ENCODE peak calls at places on chromosomes 3 and 15, in six cellular contexts. S, U, X, W, E and V are unnamed samples.

GRCh38 chr15:26690778-26691177 is 82.1 kb downstream of the GABRB3 start:
- DNase-seq in S (no peak), E (no peak), U (no peak), W (no peak), X (no peak), V (no peak)

GRCh38 chr3:189324538-189325138 is 152.9 kb downstream of the TPRG1 start:
- DNase-seq in E (no peak), W (peak), X (peak), S (no peak), U (no peak), V (peak)

GRCh38 chr3:171556133-171556532 is 95.9 kb upstream of the TNIK start:
- DNase-seq in S (no peak), U (peak), E (no peak), X (no peak), W (no peak), V (no peak)

GRCh38 chr3:41224120-41224806 is 25.0 kb downstream of the CTNNB1 start:
- DNase-seq in U (no peak), X (no peak), S (no peak), W (no peak), E (no peak), V (no peak)

GRCh38 chr3:101950510-101950909 is 101.2 kb downstream of the NFKBIZ start:
- DNase-seq in E (no peak), X (no peak), S (no peak), U (no peak), W (peak), V (no peak)

GRCh38 chr3:184506579-184506978 is 55.0 kb upstream of the EPHB3 start:
- DNase-seq in S (no peak), U (no peak), E (no peak), X (no peak), W (no peak), V (no peak)

GRCh38 chr3:152524198-152525140 is 255.7 kb downstream of the MBNL1 start:
- DNase-seq in W (no peak), X (peak), S (no peak), E (no peak), U (peak), V (peak)

GRCh38 chr3:339346-339745 is 142.8 kb downstream of the CHL1 start:
- DNase-seq in S (no peak), W (no peak), U (no peak), E (no peak), X (peak), V (no peak)

GRCh38 chr15:71323604-71324003 is 208.3 kb downstream of the THSD4 start:
- DNase-seq in E (no peak), W (no peak), U (no peak), S (no peak), X (no peak), V (no peak)

GRCh38 chr3:27666277-27666676 is 55.8 kb downstream of the EOMES start:
- DNase-seq in S (no peak), W (no peak), X (no peak), U (no peak), E (no peak), V (no peak)

GRCh38 chr15:101657968-101658784 is 6.0 kb upstream of the TM2D3 start:
- DNase-seq in S (no peak), E (no peak), U (no peak), W (no peak), X (no peak), V (no peak)

GRCh38 chr3:159892171-159892791 is 96.4 kb upstream of the IL12A start:
- DNase-seq in U (no peak), X (no peak), S (no peak), E (no peak), W (no peak), V (no peak)

GRCh38 chr15:73697033-73697467 is 12.9 kb downstream of the CD276 start:
- DNase-seq in U (peak), S (peak), X (no peak), E (no peak), W (peak), V (peak)

GRCh38 chr3:62172199-62172598 is 201.2 kb downstream of the FEZF2 start:
- DNase-seq in X (no peak), W (no peak), S (no peak), U (no peak), E (no peak), V (no peak)

GRCh38 chr3:106006001-106006400 is 137.2 kb upstream of the CBLB start:
- DNase-seq in S (no peak), X (no peak), E (no peak), U (no peak), W (no peak), V (no peak)

GRCh38 chr15:99275061-99275460 is 23.8 kb downstream of the LRRC28 start:
- DNase-seq in S (no peak), U (no peak), E (no peak), X (no peak), W (no peak), V (no peak)

GRCh38 chr3:193841581-193841980 is 248.6 kb downstream of the OPA1 start:
- DNase-seq in S (no peak), X (no peak), W (no peak), U (no peak), E (no peak), V (no peak)

GRCh38 chr3:130705501-130705900 is 41.1 kb downstream of the PIK3R4 start:
- DNase-seq in U (no peak), E (no peak), W (no peak), X (no peak), S (no peak), V (no peak)

GRCh38 chr15:74128785-74129350 is 1.5 kb upstream of the ISLR2 start:
- DNase-seq in U (peak), S (no peak), X (no peak), W (no peak), E (peak), V (no peak)

GRCh38 chr3:179826247-179826637 is 173.4 kb downstream of the USP13 start:
- DNase-seq in W (no peak), U (no peak), X (no peak), E (no peak), S (no peak), V (no peak)

GRCh38 chr3:194632211-194632982 is 822 bp downstream of the TMEM44 start:
- DNase-seq in E (no peak), X (no peak), W (no peak), S (no peak), U (no peak), V (no peak)

GRCh38 chr15:79083154-79083553 is 7.4 kb downstream of the RASGRF1 start:
- DNase-seq in X (no peak), W (no peak), U (no peak), S (no peak), E (no peak), V (no peak)

GRCh38 chr3:64166584-64167155 is 58.6 kb downstream of the PRICKLE2 start:
- DNase-seq in W (no peak), X (peak), S (no peak), U (peak), E (no peak), V (no peak)

GRCh38 chr3:194328080-194328571 is 23.0 kb downstream of the CPN2 start:
- DNase-seq in W (no peak), U (peak), S (peak), E (no peak), X (no peak), V (no peak)

GRCh38 chr3:53236112-53236841 is 19.5 kb downstream of the TKT start:
- DNase-seq in U (no peak), X (peak), W (no peak), S (peak), E (no peak), V (peak)

GRCh38 chr15:60038111-60038521 is 34.0 kb downstream of the FOXB1 start:
- DNase-seq in U (no peak), E (no peak), S (no peak), W (no peak), X (no peak), V (no peak)

GRCh38 chr3:114223146-114223545 is 14.2 kb downstream of the ZNF80 start:
- DNase-seq in S (no peak), U (no peak), W (peak), X (no peak), E (no peak), V (no peak)

GRCh38 chr3:114219741-114220140 is 17.6 kb downstream of the ZNF80 start:
- DNase-seq in W (no peak), E (no peak), X (no peak), S (no peak), U (no peak), V (no peak)

GRCh38 chr3:114221881-114222264 is 15.5 kb downstream of the ZNF80 start:
- DNase-seq in W (no peak), U (no peak), S (no peak), X (no peak), E (no peak), V (no peak)

GRCh38 chr3:114218578-114219185 is 18.7 kb downstream of the ZNF80 start:
- DNase-seq in U (no peak), S (no peak), W (no peak), E (no peak), X (no peak), V (no peak)

GRCh38 chr3:114221165-114221880 is 16.1 kb downstream of the ZNF80 start:
- DNase-seq in E (no peak), X (no peak), W (no peak), S (no peak), U (no peak), V (no peak)
- TF ChIP-seq GABPA in E (no peak), X (no peak), W (no peak), S (peak), U (no peak), V (no peak)

GRCh38 chr3:125406070-125406469 is 30.9 kb upstream of the ZNF148 start:
- DNase-seq in S (no peak), X (no peak), U (no peak), E (no peak), W (no peak), V (no peak)

GRCh38 chr3:125401402-125401801 is 26.3 kb upstream of the ZNF148 start:
- DNase-seq in W (no peak), E (no peak), U (no peak), X (peak), S (no peak), V (no peak)

GRCh38 chr3:125398952-125399351 is 23.8 kb upstream of the ZNF148 start:
- DNase-seq in S (no peak), E (no peak), X (no peak), W (no peak), U (no peak), V (no peak)

GRCh38 chr3:125403789-125404188 is 28.7 kb upstream of the ZNF148 start:
- DNase-seq in U (no peak), W (no peak), X (no peak), S (no peak), E (no peak), V (no peak)
- TF ChIP-seq CTCF in U (peak), W (no peak), X (no peak), S (no peak), E (peak), V (no peak)

GRCh38 chr15:47334805-47335204 is 382.5 kb upstream of the SEMA6D start:
- DNase-seq in W (no peak), U (no peak), X (no peak), E (no peak), S (no peak), V (no peak)
- TF ChIP-seq GABPA in W (no peak), U (no peak), X (no peak), E (no peak), S (no peak), V (no peak)

GRCh38 chr3:20561166-20561565 is 375.2 kb upstream of the SGO1 start:
- DNase-seq in W (no peak), E (no peak), U (no peak), S (no peak), X (no peak), V (no peak)
- TF ChIP-seq CTCF in W (no peak), E (no peak), U (no peak), S (no peak), X (no peak), V (no peak)

DNA sequence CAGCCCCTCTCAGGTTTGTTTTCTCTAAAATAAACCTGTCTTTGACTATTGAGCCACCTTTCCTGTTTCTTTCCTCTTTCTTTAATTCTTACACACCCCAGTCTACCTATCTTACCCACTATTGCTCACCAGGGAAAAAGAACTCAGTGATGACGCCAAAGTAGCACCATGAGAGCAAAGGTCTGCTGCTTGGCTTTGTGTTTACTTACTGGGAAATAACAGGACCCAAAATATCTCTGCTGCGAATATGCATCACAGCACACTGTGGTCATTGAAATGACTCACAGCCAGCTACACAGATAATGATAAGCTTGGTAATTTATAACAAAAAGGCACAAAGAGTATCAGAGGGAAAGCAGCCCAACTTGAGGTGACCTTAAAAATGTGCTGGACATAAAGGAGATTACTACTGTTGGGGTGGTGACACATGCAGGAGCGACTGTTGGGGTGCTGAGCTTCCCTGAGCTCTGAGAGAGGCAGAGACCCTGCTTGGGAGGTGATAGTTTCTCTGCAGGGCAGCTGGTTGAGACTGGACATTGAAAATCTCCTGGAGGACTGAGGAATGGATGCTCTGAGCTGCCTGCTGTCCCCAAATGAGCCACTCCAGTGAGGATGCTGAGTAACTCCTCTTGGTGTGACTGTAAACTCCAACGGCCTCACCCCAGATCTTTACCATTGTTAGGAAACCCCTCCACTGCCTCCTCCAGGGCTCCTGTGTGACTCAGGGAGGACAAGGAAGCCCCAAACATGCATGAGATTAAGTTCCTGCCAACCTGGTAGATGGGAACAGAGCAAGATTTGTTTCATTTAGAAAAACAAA is 14.5 kb downstream of the EFCAB12 start:
- DNase-seq in E (no peak), S (peak), U (no peak), W (no peak), X (peak), V (no peak)
- TF ChIP-seq GABPA in E (no peak), S (no peak), U (no peak), W (no peak), X (no peak), V (no peak)

DNA sequence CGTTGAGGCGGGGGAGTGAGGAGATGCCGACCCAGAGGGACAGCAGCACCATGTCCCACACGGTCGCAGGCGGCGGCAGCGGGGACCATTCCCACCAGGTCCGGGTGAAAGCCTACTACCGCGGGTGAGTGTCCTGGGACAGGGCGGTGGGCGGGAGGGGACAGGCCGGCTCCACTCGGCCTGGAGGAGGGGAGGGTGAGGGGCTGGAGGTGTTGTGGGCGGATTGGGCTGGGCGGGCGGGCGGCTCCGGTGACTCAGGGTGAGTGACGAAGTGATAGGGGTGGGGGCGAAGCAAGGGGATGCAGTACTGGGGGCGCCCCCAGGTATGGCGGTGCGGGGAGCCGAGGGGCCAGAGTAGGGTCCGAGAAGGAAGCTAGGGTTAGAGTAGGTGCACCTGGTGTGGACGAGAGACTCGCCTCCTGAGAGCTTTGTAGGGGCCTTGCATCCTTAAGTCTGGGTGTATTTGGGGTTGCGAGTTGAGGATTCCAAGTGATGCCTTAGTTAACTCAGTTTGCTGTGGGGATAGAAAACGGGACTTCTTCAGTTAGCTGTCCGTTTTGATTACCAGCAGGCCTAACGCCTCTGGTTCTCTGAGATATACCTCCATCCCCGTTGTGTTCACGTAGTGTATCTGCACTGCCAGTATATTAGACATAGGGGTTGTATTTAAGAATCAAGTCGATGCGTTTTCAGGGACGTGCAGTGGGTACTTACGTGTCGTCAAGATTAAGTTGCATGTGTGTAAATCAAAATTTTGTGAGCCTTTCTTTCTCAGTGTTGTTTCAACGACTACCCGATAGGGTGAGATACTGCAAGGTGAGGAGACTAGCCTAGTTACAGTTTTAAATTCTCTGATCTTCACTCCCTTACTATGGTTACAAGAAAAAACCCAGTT is 670 bp downstream of the PRKCI start:
- DNase-seq in S (peak), E (peak), U (peak), W (no peak), X (peak), V (peak)
- TF ChIP-seq CTCF in S (no peak), E (no peak), U (peak), W (no peak), X (no peak), V (no peak)